ENCODE peak calls at places on chromosome 3, in six cellular contexts. One of them, this sample, is unnamed.

GRCh38 chr3:176896640-176897039 is 300.6 kb downstream of the TBL1XR1 start:
- DNase-seq in suprapubic skin: no peak
- DNase-seq in pancreas: no peak
- DNase-seq in cardiac muscle cell: no peak
- DNase-seq in uterus: no peak
- DNase-seq in neural progenitor cell: no peak
- DNase-seq in this sample: no peak

GRCh38 chr3:144968951-144969350 is 997.3 kb downstream of the DIPK2A start:
- DNase-seq in cardiac muscle cell: no peak
- DNase-seq in pancreas: no peak
- DNase-seq in neural progenitor cell: no peak
- DNase-seq in suprapubic skin: no peak
- DNase-seq in uterus: no peak
- DNase-seq in this sample: no peak

GRCh38 chr3:150114873-150115570 is 144.3 kb upstream of the PFN2 start:
- DNase-seq in suprapubic skin: no peak
- DNase-seq in pancreas: no peak
- DNase-seq in uterus: no peak
- DNase-seq in cardiac muscle cell: peak
- DNase-seq in neural progenitor cell: no peak
- DNase-seq in this sample: no peak

GRCh38 chr3:79497447-79498111 is 270.2 kb downstream of the ROBO1 start:
- DNase-seq in suprapubic skin: no peak
- DNase-seq in neural progenitor cell: peak
- DNase-seq in pancreas: no peak
- DNase-seq in cardiac muscle cell: peak
- DNase-seq in uterus: no peak
- DNase-seq in this sample: no peak

GRCh38 chr3:159629329-159630084 is 359.1 kb upstream of the IL12A start:
- DNase-seq in suprapubic skin: no peak
- DNase-seq in uterus: no peak
- DNase-seq in cardiac muscle cell: no peak
- DNase-seq in pancreas: no peak
- DNase-seq in neural progenitor cell: no peak
- DNase-seq in this sample: no peak

GRCh38 chr3:171875923-171876412 is 32.8 kb downstream of the TMEM212 start:
- DNase-seq in cardiac muscle cell: peak
- DNase-seq in neural progenitor cell: no peak
- DNase-seq in uterus: no peak
- DNase-seq in suprapubic skin: no peak
- DNase-seq in pancreas: no peak
- DNase-seq in this sample: no peak

GRCh38 chr3:186318135-186318534 is 43.9 kb downstream of the DGKG start:
- DNase-seq in neural progenitor cell: no peak
- DNase-seq in cardiac muscle cell: peak
- DNase-seq in pancreas: no peak
- DNase-seq in suprapubic skin: no peak
- DNase-seq in uterus: no peak
- DNase-seq in this sample: no peak

GRCh38 chr3:125334675-125335560 is 40.2 kb downstream of the ZNF148 start:
- DNase-seq in uterus: no peak
- DNase-seq in neural progenitor cell: no peak
- DNase-seq in cardiac muscle cell: peak
- DNase-seq in suprapubic skin: no peak
- DNase-seq in pancreas: no peak
- DNase-seq in this sample: no peak

GRCh38 chr3:177358968-177359600 is 161.8 kb upstream of the TBL1XR1 start:
- DNase-seq in neural progenitor cell: peak
- DNase-seq in uterus: peak
- DNase-seq in pancreas: peak
- DNase-seq in suprapubic skin: peak
- DNase-seq in cardiac muscle cell: peak
- DNase-seq in this sample: no peak

GRCh38 chr3:50138266-50139230 is 16.6 kb upstream of the SEMA3F start:
- DNase-seq in neural progenitor cell: peak
- DNase-seq in cardiac muscle cell: peak
- DNase-seq in suprapubic skin: no peak
- DNase-seq in pancreas: no peak
- DNase-seq in uterus: no peak
- DNase-seq in this sample: no peak

GRCh38 chr3:71266875-71267274 is 316.7 kb downstream of the FOXP1 start:
- DNase-seq in pancreas: no peak
- DNase-seq in suprapubic skin: no peak
- DNase-seq in neural progenitor cell: no peak
- DNase-seq in uterus: no peak
- DNase-seq in cardiac muscle cell: no peak
- DNase-seq in this sample: no peak

GRCh38 chr3:120090422-120090821 is 3.8 kb downstream of the GSK3B start:
- DNase-seq in pancreas: no peak
- DNase-seq in cardiac muscle cell: no peak
- DNase-seq in uterus: no peak
- DNase-seq in neural progenitor cell: no peak
- DNase-seq in suprapubic skin: no peak
- DNase-seq in this sample: no peak

DNA sequence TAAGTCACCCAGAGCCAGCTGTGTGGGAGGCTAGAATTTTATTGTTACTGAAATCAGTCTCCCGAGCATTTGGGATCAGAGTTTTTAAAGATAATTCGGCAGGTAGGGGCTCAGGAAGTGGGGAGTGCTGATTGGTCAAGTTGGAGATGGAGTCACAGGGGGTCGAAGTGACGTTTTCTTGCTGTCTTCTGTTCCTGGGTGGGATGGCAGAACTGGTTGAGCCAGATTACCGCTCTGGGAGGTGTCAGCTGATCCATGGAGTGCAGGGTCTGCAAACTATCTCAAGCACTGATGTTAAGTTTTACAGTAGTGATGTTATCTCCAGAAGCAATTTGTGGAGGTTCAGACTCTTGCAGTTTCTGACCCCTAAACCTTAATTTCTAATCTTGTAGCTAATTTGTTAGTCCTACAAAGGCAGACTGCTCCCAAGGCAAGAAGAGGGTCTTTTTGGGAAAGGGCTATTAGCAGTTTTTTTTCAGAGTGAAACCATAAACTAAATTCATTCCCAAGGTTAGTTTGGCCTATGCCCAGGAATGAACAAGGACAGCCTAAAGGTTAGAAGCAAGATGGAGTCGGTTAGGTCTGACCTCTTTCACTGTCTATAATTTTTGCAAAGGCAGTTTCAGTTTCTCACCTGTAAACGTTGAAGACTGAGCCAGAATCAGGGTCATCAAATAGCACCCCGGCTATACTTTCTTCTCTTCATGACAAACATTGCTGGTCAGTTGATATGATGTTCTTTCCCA is 28.2 kb downstream of the FLNB start:
- DNase-seq in uterus: no peak
- DNase-seq in suprapubic skin: no peak
- DNase-seq in cardiac muscle cell: no peak
- DNase-seq in pancreas: no peak
- DNase-seq in neural progenitor cell: no peak
- DNase-seq in this sample: no peak
- H3K4me3 ChIP-seq in uterus: no peak
- H3K4me3 ChIP-seq in suprapubic skin: no peak
- H3K4me3 ChIP-seq in cardiac muscle cell: no peak
- H3K4me3 ChIP-seq in pancreas: no peak
- H3K4me3 ChIP-seq in neural progenitor cell: no peak
- H3K4me3 ChIP-seq in this sample: no peak

DNA sequence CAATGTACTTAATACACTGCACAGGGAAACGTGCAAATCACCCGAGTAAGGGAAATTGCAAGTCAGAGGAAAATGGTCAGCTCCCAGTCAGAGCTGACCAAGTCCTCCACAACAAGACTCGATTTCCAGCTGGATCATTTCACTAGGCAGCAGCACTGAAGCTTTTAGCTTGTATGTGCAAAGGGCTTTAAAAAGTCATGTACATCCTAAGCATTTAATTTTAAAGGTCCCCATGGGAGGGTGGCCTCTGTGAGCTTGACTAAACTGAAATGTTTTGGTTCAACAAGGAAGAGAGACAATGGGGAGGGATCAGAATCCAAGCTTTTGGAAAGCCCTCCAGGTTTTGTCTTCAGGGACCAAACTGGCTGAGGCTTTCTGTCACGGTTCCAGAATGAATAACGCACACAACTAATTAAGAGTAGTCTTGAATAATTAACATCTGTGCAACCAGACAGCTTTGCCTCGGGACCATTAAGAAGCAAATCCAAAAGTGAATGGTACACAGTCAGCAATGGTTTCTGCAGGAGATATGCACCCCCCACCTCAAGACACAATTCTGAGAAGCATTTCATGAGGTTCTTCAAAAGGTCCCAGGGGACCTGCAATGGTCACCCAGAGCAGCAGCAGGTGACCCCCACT is 159.6 kb upstream of the MITF start:
- DNase-seq in neural progenitor cell: peak
- DNase-seq in suprapubic skin: no peak
- DNase-seq in cardiac muscle cell: peak
- DNase-seq in pancreas: no peak
- DNase-seq in uterus: no peak
- DNase-seq in this sample: no peak
- H3K4me3 ChIP-seq in neural progenitor cell: no peak
- H3K4me3 ChIP-seq in suprapubic skin: no peak
- H3K4me3 ChIP-seq in cardiac muscle cell: no peak
- H3K4me3 ChIP-seq in pancreas: no peak
- H3K4me3 ChIP-seq in uterus: no peak
- H3K4me3 ChIP-seq in this sample: no peak

GRCh38 chr3:46517782-46518181 is 20.0 kb downstream of the RTP3 start:
- DNase-seq in neural progenitor cell: no peak
- DNase-seq in suprapubic skin: no peak
- DNase-seq in pancreas: no peak
- DNase-seq in uterus: no peak
- DNase-seq in cardiac muscle cell: no peak
- DNase-seq in this sample: peak
- H3K4me3 ChIP-seq in neural progenitor cell: no peak
- H3K4me3 ChIP-seq in suprapubic skin: no peak
- H3K4me3 ChIP-seq in pancreas: no peak
- H3K4me3 ChIP-seq in uterus: no peak
- H3K4me3 ChIP-seq in cardiac muscle cell: no peak
- H3K4me3 ChIP-seq in this sample: no peak

DNA sequence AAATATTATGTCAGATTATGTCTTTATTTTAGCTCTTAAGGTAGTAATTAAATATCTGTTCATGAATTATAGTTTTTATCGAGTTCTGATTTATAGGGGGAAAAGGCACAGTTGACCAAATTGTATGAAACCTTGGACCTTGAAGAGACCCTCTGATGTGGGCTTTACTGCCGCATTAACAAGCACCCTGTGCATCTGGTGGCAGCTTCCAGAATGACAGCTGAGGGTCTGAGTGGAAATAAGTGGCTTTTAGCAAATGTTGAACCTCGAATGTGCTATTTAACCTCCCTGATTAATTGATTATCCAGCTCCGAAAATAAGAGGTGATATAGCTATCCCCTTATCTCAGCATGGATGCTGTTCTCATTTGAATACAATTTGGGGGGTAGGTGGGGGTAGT is 87.0 kb downstream of the TMEM108 start:
- DNase-seq in pancreas: no peak
- DNase-seq in neural progenitor cell: no peak
- DNase-seq in cardiac muscle cell: no peak
- DNase-seq in uterus: no peak
- DNase-seq in suprapubic skin: no peak
- DNase-seq in this sample: no peak
- H3K4me3 ChIP-seq in pancreas: no peak
- H3K4me3 ChIP-seq in neural progenitor cell: no peak
- H3K4me3 ChIP-seq in cardiac muscle cell: no peak
- H3K4me3 ChIP-seq in uterus: no peak
- H3K4me3 ChIP-seq in suprapubic skin: no peak
- H3K4me3 ChIP-seq in this sample: no peak

DNA sequence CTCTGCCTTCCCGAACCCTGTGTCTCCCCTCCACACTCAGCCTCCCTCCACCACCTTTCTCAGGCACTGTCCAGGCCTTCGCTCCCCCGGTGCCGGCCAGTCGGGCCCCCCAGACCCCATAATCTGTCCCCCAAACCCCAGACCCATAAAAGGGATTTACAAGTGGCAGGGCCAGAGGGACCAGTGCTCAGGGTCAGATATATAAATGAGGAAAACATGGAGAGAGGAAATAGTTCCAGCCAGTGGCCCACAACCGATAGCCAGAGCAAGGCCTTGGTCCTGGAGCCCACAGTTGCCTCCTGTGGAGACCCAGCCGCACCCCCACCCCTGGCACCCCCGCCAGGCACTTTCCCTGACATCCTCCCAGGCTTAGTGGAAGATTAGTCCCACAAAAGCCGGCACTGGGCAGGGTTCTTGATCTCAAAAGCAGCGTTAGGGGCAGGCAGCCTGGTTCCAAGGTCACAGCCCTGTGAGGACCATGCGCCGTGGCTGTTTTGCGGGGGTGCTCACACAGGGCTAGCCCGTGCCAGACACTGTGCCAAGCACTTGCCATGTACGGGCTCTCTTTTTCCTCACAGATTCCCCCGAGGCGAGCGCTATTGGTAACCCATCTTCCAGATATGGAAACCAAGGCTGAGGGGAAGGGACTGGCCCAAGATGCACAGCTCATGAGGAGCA is 1.1 kb upstream of the PLXND1 start:
- DNase-seq in uterus: no peak
- DNase-seq in cardiac muscle cell: no peak
- DNase-seq in pancreas: no peak
- DNase-seq in neural progenitor cell: no peak
- DNase-seq in suprapubic skin: no peak
- DNase-seq in this sample: no peak
- H3K4me3 ChIP-seq in uterus: peak
- H3K4me3 ChIP-seq in cardiac muscle cell: no peak
- H3K4me3 ChIP-seq in pancreas: peak
- H3K4me3 ChIP-seq in neural progenitor cell: peak
- H3K4me3 ChIP-seq in suprapubic skin: peak
- H3K4me3 ChIP-seq in this sample: peak

GRCh38 chr3:97105989-97106651 is 291.7 kb downstream of the EPHA6 start:
- DNase-seq in pancreas: no peak
- DNase-seq in suprapubic skin: no peak
- DNase-seq in uterus: no peak
- DNase-seq in neural progenitor cell: no peak
- DNase-seq in cardiac muscle cell: no peak
- DNase-seq in this sample: no peak
- H3K4me3 ChIP-seq in pancreas: no peak
- H3K4me3 ChIP-seq in suprapubic skin: no peak
- H3K4me3 ChIP-seq in uterus: no peak
- H3K4me3 ChIP-seq in neural progenitor cell: no peak
- H3K4me3 ChIP-seq in cardiac muscle cell: no peak
- H3K4me3 ChIP-seq in this sample: no peak

GRCh38 chr3:72888546-72889309 is 882 bp downstream of the GXYLT2 start:
- DNase-seq in uterus: peak
- DNase-seq in cardiac muscle cell: peak
- DNase-seq in neural progenitor cell: peak
- DNase-seq in pancreas: no peak
- DNase-seq in suprapubic skin: no peak
- DNase-seq in this sample: no peak
- H3K4me3 ChIP-seq in uterus: peak
- H3K4me3 ChIP-seq in cardiac muscle cell: peak
- H3K4me3 ChIP-seq in neural progenitor cell: peak
- H3K4me3 ChIP-seq in pancreas: peak
- H3K4me3 ChIP-seq in suprapubic skin: peak
- H3K4me3 ChIP-seq in this sample: no peak